ENCODE peak calls at places on chromosomes 4 and X, in nine cellular contexts. Y is ovary; L is CD8-positive, alpha-beta memory T cell; A is neuronal stem cell; B is CD8-positive, alpha-beta T cell; U is PC-3; W is mammary epithelial cell; V is mesenchymal stem cell; M is Karpas-422. Q is an unnamed sample.

GRCh38 chr4:165779950-165780670 is 92.9 kb upstream of the TLL1 start:
- DNase-seq in M (no peak), W (no peak), V (peak), Y (no peak), B (no peak), A (no peak), L (no peak), U (no peak), Q (no peak)

GRCh38 chrX:121641560-121641959 is 594.1 kb downstream of the GLUD2 start:
- DNase-seq in L (no peak), B (no peak), A (no peak), Y (no peak), U (peak), V (no peak), W (peak), M (no peak), Q (peak)

GRCh38 chr4:150173854-150174398 is 95.7 kb downstream of the DCLK2 start:
- DNase-seq in A (no peak), B (no peak), W (no peak), V (no peak), L (no peak), U (no peak), Y (no peak), M (no peak), Q (no peak)

GRCh38 chrX:10492250-10492649 is 128.1 kb downstream of the MID1 start:
- DNase-seq in Y (no peak), A (no peak), W (no peak), U (no peak), B (no peak), M (no peak), V (no peak), L (no peak), Q (no peak)

GRCh38 chr4:40763228-40763716 is 13.5 kb downstream of the NSUN7 start:
- DNase-seq in V (peak), U (no peak), L (no peak), B (no peak), W (peak), A (no peak), Y (no peak), M (no peak), Q (no peak)

GRCh38 chr4:76699911-76700310 is 198.0 kb downstream of the SOWAHB start:
- DNase-seq in A (no peak), L (no peak), B (no peak), M (no peak), U (no peak), W (no peak), Y (no peak), V (no peak), Q (peak)

GRCh38 chr4:100469555-100469954 is 48.3 kb downstream of the EMCN start:
- DNase-seq in M (no peak), W (no peak), L (no peak), U (no peak), V (no peak), B (no peak), A (no peak), Y (no peak), Q (no peak)

GRCh38 chr4:66465111-66465510 is 794.8 kb upstream of the EPHA5 start:
- DNase-seq in U (peak), L (no peak), B (no peak), Y (no peak), V (peak), W (peak), M (no peak), A (no peak), Q (no peak)

GRCh38 chr4:30916337-30917274 is 196.4 kb downstream of the PCDH7 start:
- DNase-seq in B (no peak), Y (no peak), A (no peak), L (no peak), M (no peak), U (no peak), W (no peak), V (no peak), Q (no peak)

GRCh38 chr4:17072483-17072882 is 174.0 kb upstream of the LDB2 start:
- DNase-seq in M (no peak), L (no peak), B (no peak), Y (no peak), W (no peak), V (peak), A (no peak), U (no peak), Q (no peak)

GRCh38 chr4:26171953-26172352 is 148.9 kb upstream of the RBPJ start:
- DNase-seq in U (no peak), Y (no peak), M (no peak), B (no peak), W (no peak), L (no peak), A (no peak), V (peak), Q (no peak)

GRCh38 chrX:3584415-3584996 is 128.9 kb downstream of the PRKX start:
- DNase-seq in M (no peak), L (no peak), V (no peak), A (no peak), Y (no peak), U (no peak), B (no peak), W (no peak), Q (no peak)

GRCh38 chr4:169649545-169650226 is 29.3 kb downstream of the CLCN3 start:
- DNase-seq in L (no peak), M (no peak), V (no peak), A (no peak), B (no peak), Y (no peak), U (no peak), W (no peak), Q (no peak)

GRCh38 chr4:6960154-6960553 is 50.5 kb downstream of the TBC1D14 start:
- DNase-seq in W (no peak), U (no peak), M (no peak), A (no peak), L (no peak), Y (no peak), B (no peak), V (no peak), Q (no peak)

GRCh38 chr4:116531870-116532269 is 553.5 kb downstream of the TRAM1L1 start:
- DNase-seq in Y (no peak), V (peak), A (no peak), U (no peak), B (no peak), W (no peak), M (no peak), L (no peak), Q (no peak)

GRCh38 chr4:110753461-110753860 is 130.6 kb upstream of the PITX2 start:
- DNase-seq in W (no peak), Y (no peak), B (no peak), M (no peak), V (no peak), U (no peak), L (no peak), A (no peak), Q (no peak)

GRCh38 chrX:46204721-46205422 is 340.3 kb downstream of the ZNF674 start:
- DNase-seq in V (no peak), U (peak), W (peak), L (no peak), B (no peak), M (no peak), Y (no peak), A (no peak), Q (no peak)

GRCh38 chr4:146288188-146288587 is 73.8 kb downstream of the REELD1 start:
- DNase-seq in V (no peak), B (no peak), W (no peak), U (no peak), M (no peak), L (no peak), A (no peak), Y (no peak), Q (no peak)

GRCh38 chr4:146282662-146283061 is 68.3 kb downstream of the REELD1 start:
- DNase-seq in U (no peak), A (no peak), V (no peak), Y (no peak), L (no peak), W (no peak), B (no peak), M (no peak), Q (no peak)

GRCh38 chr4:146278986-146279385 is 64.6 kb downstream of the REELD1 start:
- DNase-seq in W (no peak), L (no peak), U (no peak), Y (no peak), B (no peak), M (no peak), A (no peak), V (peak), Q (no peak)

GRCh38 chr4:146283758-146284651 is 69.7 kb downstream of the REELD1 start:
- DNase-seq in U (no peak), B (no peak), W (no peak), V (no peak), A (no peak), L (no peak), M (no peak), Y (no peak), Q (no peak)
- H3K4me3 ChIP-seq in U (no peak), B (no peak), W (no peak), V (no peak), A (no peak), L (no peak), M (no peak), Y (no peak), Q (no peak)

GRCh38 chr4:153838564-153838963 is 49.7 kb upstream of the SFRP2 start:
- DNase-seq in V (no peak), Y (no peak), A (no peak), L (no peak), U (no peak), M (no peak), B (no peak), W (no peak), Q (peak)

DNA sequence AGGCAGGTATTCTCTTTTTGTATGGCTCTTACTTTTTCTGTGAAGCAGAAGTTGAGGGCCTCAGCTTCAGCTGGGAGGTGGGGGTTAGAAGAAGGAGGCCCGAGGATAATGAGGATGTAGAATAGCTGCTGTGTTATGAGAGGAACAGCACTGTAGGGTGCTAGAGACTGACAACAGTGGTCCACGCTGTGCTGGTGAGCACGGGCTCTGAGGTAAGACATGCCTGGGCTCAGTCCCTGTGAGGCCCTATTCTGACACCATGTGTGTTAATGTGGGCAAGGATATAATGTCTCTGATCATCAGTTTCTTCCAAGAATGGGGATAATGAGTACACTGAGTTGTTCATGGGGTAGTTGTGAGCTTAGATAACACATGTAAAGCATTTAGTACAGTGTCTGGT is 55.3 kb upstream of the SFRP2 start:
- DNase-seq in V (no peak), A (no peak), U (no peak), B (no peak), Y (no peak), L (no peak), M (no peak), W (no peak), Q (no peak)
- H3K4me3 ChIP-seq in V (no peak), A (no peak), U (no peak), B (no peak), Y (no peak), L (no peak), M (no peak), W (no peak), Q (no peak)

GRCh38 chr4:21947768-21948346 is 715 bp downstream of the KCNIP4 start:
- DNase-seq in A (no peak), B (no peak), Y (no peak), M (no peak), V (no peak), U (no peak), L (no peak), W (no peak), Q (no peak)
- H3K4me3 ChIP-seq in A (peak), B (no peak), Y (peak), M (no peak), V (peak), U (no peak), L (no peak), W (peak), Q (no peak)

GRCh38 chr4:173130671-173131070 is 37.9 kb upstream of the GALNT7 start:
- DNase-seq in L (no peak), W (no peak), V (no peak), B (no peak), A (no peak), Y (no peak), U (no peak), M (no peak), Q (no peak)
- H3K4me3 ChIP-seq in L (no peak), W (no peak), V (no peak), B (no peak), A (no peak), Y (no peak), U (no peak), M (no peak), Q (no peak)

GRCh38 chr4:73619351-73619750 is 885 bp downstream of the RASSF6 start:
- DNase-seq in U (no peak), W (no peak), Y (no peak), L (no peak), V (no peak), B (no peak), M (no peak), A (no peak), Q (no peak)

GRCh38 chr4:73621357-73621756 is 1.1 kb upstream of the RASSF6 start:
- DNase-seq in W (no peak), B (no peak), V (no peak), Y (no peak), M (no peak), L (no peak), U (peak), A (no peak), Q (no peak)

GRCh38 chr4:73615613-73616012 is 4.6 kb downstream of the RASSF6 start:
- DNase-seq in L (no peak), W (peak), Y (no peak), A (no peak), M (peak), B (no peak), U (no peak), V (no peak), Q (no peak)

GRCh38 chr4:73617256-73617655 is 3.0 kb downstream of the RASSF6 start:
- DNase-seq in A (no peak), L (no peak), W (peak), Y (no peak), V (no peak), M (peak), U (peak), B (no peak), Q (no peak)

DNA sequence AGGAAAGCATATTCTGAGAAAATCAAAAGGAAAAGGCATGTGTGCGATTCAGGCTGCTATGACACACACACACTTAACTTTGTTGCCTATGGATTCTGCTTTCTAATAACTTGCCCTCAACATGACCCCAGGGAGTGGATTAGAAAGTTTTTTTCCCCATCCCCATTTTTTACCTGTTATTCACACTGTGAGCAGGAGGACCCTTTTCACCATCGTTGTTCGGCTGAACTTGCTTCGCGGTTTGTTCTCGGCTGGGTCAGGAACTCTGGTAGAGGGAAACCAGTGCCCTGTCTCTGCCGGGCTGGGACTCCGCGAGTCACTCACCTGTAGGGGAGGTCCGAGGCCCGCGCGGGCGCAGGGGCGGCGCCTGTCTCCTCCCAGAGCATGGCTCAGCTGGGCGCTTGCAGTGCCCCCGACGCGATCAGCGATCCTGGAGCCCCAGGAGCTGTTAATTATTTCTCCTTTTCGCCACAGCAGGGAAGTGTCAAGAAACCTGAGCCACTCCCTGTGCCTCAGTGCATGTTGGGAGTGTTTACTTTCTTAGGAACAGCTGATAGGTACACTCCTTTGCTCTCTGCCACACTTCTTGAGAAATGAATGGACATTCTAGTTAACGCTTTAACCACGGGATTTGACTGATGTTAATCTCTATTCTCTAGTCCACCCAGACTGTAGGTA is at the start of gene RASSF6:
- DNase-seq in M (peak), W (peak), L (no peak), U (peak), B (no peak), A (peak), V (no peak), Y (peak), Q (no peak)
- H3K4me3 ChIP-seq in M (peak), W (peak), L (no peak), U (peak), B (no peak), A (no peak), V (peak), Y (peak), Q (peak)

GRCh38 chrX:131747173-131747572 is 203.3 kb downstream of the OR13H1 start:
- DNase-seq in W (peak), V (no peak), U (peak), M (peak), Y (peak), L (no peak), B (no peak), A (no peak), Q (peak)
- H3K4me3 ChIP-seq in W (peak), V (no peak), U (peak), M (peak), Y (peak), L (no peak), B (no peak), A (peak), Q (peak)

GRCh38 chr4:10018818-10019438 is 2.4 kb downstream of the SLC2A9 start:
- DNase-seq in B (peak), W (peak), L (peak), U (peak), Y (peak), M (peak), V (peak), A (peak), Q (peak)
- H3K4me3 ChIP-seq in B (peak), W (peak), L (peak), U (peak), Y (peak), M (peak), V (peak), A (no peak), Q (peak)

GRCh38 chr4:56465599-56466295 is 1.7 kb upstream of the SRP72 start:
- DNase-seq in A (no peak), M (peak), Y (no peak), V (peak), U (peak), B (no peak), L (no peak), W (peak), Q (no peak)
- H3K4me3 ChIP-seq in A (peak), M (peak), Y (peak), V (peak), U (peak), B (peak), L (peak), W (peak), Q (peak)

GRCh38 chrX:34655496-34656258 is 1.4 kb downstream of the TMEM47 start:
- DNase-seq in B (no peak), Y (peak), U (no peak), M (no peak), V (peak), L (no peak), W (peak), A (no peak), Q (no peak)
- H3K4me3 ChIP-seq in B (no peak), Y (peak), U (peak), M (no peak), V (peak), L (no peak), W (peak), A (peak), Q (peak)

GRCh38 chrX:2434764-2435163 is 66.0 kb downstream of the DHRSX start:
- DNase-seq in M (peak), U (no peak), Y (no peak), A (no peak), W (no peak), V (no peak), L (no peak), B (no peak), Q (no peak)

GRCh38 chrX:2432298-2432863 is 68.4 kb downstream of the DHRSX start:
- DNase-seq in U (no peak), V (no peak), L (no peak), Y (no peak), M (peak), B (no peak), W (no peak), A (no peak), Q (no peak)

GRCh38 chrX:2435465-2435864 is 65.3 kb downstream of the DHRSX start:
- DNase-seq in W (no peak), U (no peak), V (no peak), A (no peak), M (no peak), L (no peak), B (no peak), Y (no peak), Q (no peak)

GRCh38 chrX:2430265-2430825 is 70.4 kb downstream of the DHRSX start:
- DNase-seq in V (no peak), M (peak), B (no peak), U (peak), A (no peak), Y (no peak), L (no peak), W (peak), Q (no peak)

GRCh38 chrX:2434270-2434669 is 66.5 kb downstream of the DHRSX start:
- DNase-seq in U (no peak), L (no peak), V (no peak), W (no peak), M (peak), Y (no peak), B (no peak), A (no peak), Q (no peak)
- H3K4me3 ChIP-seq in U (no peak), L (no peak), V (no peak), W (no peak), M (no peak), Y (no peak), B (no peak), A (no peak), Q (no peak)